ENCODE peak calls at places on chromosomes 16 and 17, in four cellular contexts. W, Y, Z and C are unnamed samples.

GRCh38 chr16:75061677-75062076 is 54.9 kb downstream of the LDHD start:
- DNase-seq in Z (no peak), W (no peak), Y (no peak), C (no peak)

GRCh38 chr16:49598386-49599170 is 225.0 kb downstream of the C16orf78 start:
- DNase-seq in W (peak), Y (no peak), Z (no peak), C (no peak)

GRCh38 chr17:81432873-81433451 is 37.7 kb downstream of the BAHCC1 start:
- DNase-seq in Z (no peak), W (no peak), Y (no peak), C (no peak)

GRCh38 chr17:73308017-73308823 is 3.6 kb downstream of the CDC42EP4 start:
- DNase-seq in Y (peak), Z (peak), W (no peak), C (no peak)

GRCh38 chr17:78383725-78384471 is 5.4 kb downstream of the PGS1 start:
- DNase-seq in Z (no peak), W (peak), Y (no peak), C (no peak)

GRCh38 chr17:28898261-28898955 is 875 bp upstream of the FLOT2 start:
- DNase-seq in Z (no peak), W (no peak), Y (no peak), C (no peak)

GRCh38 chr17:10059684-10060211 is 138.7 kb downstream of the GAS7 start:
- DNase-seq in W (peak), Z (no peak), Y (no peak), C (no peak)

GRCh38 chr17:57021226-57021940 is 43.5 kb downstream of the SCPEP1 start:
- DNase-seq in W (no peak), Y (no peak), Z (no peak), C (no peak)

GRCh38 chr17:68344701-68345136 is 53.4 kb downstream of the ARSG start:
- DNase-seq in Z (no peak), W (no peak), Y (no peak), C (no peak)

GRCh38 chr16:58280846-58281301 is 14.0 kb downstream of the PRSS54 start:
- DNase-seq in W (no peak), Y (no peak), Z (no peak), C (no peak)

GRCh38 chr17:39767147-39767546 is 29.4 kb downstream of the GRB7 start:
- DNase-seq in Y (no peak), W (no peak), Z (no peak), C (no peak)

GRCh38 chr17:75763613-75764416 is 1.2 kb downstream of the GALK1 start:
- DNase-seq in Z (peak), Y (no peak), W (no peak), C (no peak)

GRCh38 chr16:75261590-75262078 is 10.2 kb upstream of the BCAR1 start:
- DNase-seq in W (no peak), Z (no peak), Y (no peak), C (no peak)

GRCh38 chr16:2260250-2260649 is 7.7 kb downstream of the RNPS1 start:
- DNase-seq in Z (no peak), W (no peak), Y (no peak), C (no peak)

GRCh38 chr17:37815516-37815915 is 70.7 kb upstream of the HNF1B start:
- DNase-seq in Y (no peak), W (no peak), Z (no peak), C (no peak)

GRCh38 chr17:39547713-39548478 is 59.8 kb downstream of the NEUROD2 start:
- DNase-seq in Y (peak), Z (peak), W (peak), C (peak)

GRCh38 chr17:49076575-49077384 is 55.8 kb upstream of the B4GALNT2 start:
- DNase-seq in Z (no peak), W (no peak), Y (no peak), C (no peak)
- TF ChIP-seq USF2 in Z (no peak), W (no peak), Y (no peak), C (no peak)

DNA sequence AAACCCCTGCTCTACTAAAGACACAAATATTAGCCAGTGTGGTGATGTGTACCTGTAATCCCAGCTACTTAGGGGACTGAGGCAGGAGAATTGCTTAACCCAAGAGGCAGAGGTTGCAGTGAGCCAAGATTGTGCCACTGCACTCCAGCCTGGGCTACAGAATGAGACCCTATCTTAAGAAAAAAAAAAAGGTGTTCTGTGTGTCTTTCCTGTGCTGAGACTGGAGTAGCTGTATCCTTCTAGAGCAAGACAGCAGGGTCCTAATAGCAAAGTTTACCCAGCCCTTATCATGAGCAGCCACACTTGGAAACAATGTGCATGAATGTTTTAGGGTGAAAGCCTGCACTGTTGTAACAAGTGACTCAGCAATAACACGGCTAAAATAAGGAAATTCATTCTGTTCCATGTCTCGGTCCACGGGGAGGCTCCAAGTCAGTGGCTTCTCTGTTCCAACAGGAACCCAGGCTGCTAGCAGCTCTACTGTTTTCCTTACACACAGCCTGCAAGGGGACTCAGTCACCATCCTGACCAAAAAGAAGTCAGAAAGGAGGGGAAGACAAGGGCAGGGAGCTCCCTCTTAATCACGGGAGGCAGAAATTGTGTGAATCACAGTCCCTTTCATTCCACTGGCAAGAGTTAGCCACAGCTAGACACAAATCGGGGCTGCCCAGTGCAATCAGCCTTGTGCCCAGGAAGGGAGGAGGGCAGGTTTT is 7.1 kb upstream of the SLC5A11 start:
- DNase-seq in Y (peak), Z (peak), W (no peak), C (no peak)
- TF ChIP-seq CREM in Y (peak), Z (no peak), W (no peak), C (no peak)

GRCh38 chr16:20938426-20938825 is 37.9 kb downstream of the LYRM1 start:
- DNase-seq in W (no peak), Y (no peak), Z (no peak), C (no peak)
- TF ChIP-seq CBFB in W (no peak), Y (no peak), Z (no peak), C (no peak)

GRCh38 chr17:47882247-47882646 is 13.8 kb upstream of the SP2 start:
- DNase-seq in Z (no peak), Y (no peak), W (no peak), C (no peak)

GRCh38 chr17:47883589-47884426 is 12.2 kb upstream of the SP2 start:
- DNase-seq in Z (no peak), Y (no peak), W (no peak), C (no peak)

GRCh38 chr17:47884427-47884740 is 11.7 kb upstream of the SP2 start:
- DNase-seq in Y (no peak), W (no peak), Z (no peak), C (no peak)

GRCh38 chr17:47884905-47885735 is 10.9 kb upstream of the SP2 start:
- DNase-seq in W (no peak), Y (no peak), Z (no peak), C (no peak)

GRCh38 chr17:47882695-47883588 is 13.1 kb upstream of the SP2 start:
- DNase-seq in Z (no peak), W (no peak), Y (no peak), C (no peak)
- TF ChIP-seq USF2 in Z (no peak), W (no peak), Y (no peak), C (no peak)

DNA sequence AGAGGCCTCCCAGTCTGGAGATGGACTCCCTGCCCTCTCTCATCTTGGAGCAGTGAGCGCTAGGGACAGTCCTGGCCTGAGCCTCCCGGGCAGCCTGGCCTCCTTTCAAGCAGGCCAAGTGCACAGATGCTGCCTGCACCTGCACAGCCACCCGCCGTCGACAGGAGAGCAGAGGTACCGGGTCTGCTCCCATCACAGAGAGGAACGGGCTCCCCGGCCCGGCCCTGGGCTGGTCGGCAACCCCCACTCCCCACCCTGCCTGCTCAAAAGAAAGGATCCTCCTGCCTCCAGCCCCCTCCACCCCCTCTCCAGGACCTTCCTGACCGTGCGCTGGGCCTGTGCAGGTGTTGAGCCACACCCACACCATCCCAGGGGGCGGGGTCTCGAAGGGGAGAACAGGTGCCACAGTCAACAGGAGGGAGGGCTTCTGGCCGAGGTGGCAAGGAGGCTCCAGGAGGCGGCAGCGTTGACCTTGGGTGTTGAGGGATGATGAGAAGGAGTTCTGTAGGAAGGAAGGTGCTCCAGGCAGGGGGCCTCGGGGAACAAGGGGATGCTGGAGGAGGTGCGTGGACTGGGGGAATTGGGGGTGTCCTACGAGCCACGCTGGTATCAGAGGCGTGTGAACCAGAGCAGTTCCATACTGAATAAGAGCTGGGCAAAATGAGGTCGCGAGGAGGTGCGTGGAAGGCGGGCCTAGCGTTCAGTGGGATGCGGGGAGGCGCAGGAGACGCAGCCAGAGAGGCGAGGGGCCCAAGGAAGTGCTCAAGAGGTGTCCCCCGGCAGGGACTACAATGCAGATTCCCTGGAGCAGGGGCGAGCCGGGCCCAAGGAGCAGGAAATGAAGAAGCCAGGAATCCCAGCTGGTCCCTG is 967 bp upstream of the CDH15 start:
- DNase-seq in Y (no peak), W (no peak), Z (no peak), C (peak)
- TF ChIP-seq CREM in Y (no peak), W (no peak), Z (no peak), C (no peak)

GRCh38 chr16:80158766-80159165 is 382.0 kb upstream of the DYNLRB2 start:
- DNase-seq in Y (no peak), W (no peak), Z (no peak), C (no peak)
- TF ChIP-seq CBFB in Y (no peak), W (no peak), Z (no peak), C (no peak)

GRCh38 chr16:15897386-15897785 is 9.0 kb upstream of the CEP20 start:
- DNase-seq in Z (no peak), Y (no peak), W (no peak), C (no peak)

GRCh38 chr16:15899538-15900100 is 11.2 kb upstream of the CEP20 start:
- DNase-seq in Y (peak), Z (peak), W (peak), C (no peak)

GRCh38 chr16:15898654-15899053 is 10.3 kb upstream of the CEP20 start:
- DNase-seq in W (no peak), Z (no peak), Y (no peak), C (no peak)

GRCh38 chr16:15900357-15900756 is 12.0 kb upstream of the CEP20 start:
- DNase-seq in W (no peak), Y (no peak), Z (no peak), C (no peak)

GRCh38 chr16:15897834-15898254 is 9.4 kb upstream of the CEP20 start:
- DNase-seq in Y (no peak), W (peak), Z (no peak), C (no peak)
- TF ChIP-seq USF2 in Y (no peak), W (no peak), Z (no peak), C (no peak)